ENCODE peak calls at places on chromosomes 1 and 21, in ten cellular contexts. One of them, this sample, is unnamed.

GRCh38 chr21:33036430-33037162 is 10.9 kb downstream of the OLIG2 start:
- DNase-seq in amniotic stem cell: no peak
- DNase-seq in HCEC 1CT: peak
- DNase-seq in HTR-8/SVneo: peak
- DNase-seq in NCI-H1417: no peak
- DNase-seq in RKO: peak
- DNase-seq in DND-41: peak
- DNase-seq in NAMALWA: no peak
- DNase-seq in occipital lobe: no peak
- DNase-seq in GM04504: no peak
- DNase-seq in this sample: peak

GRCh38 chr1:166485620-166486019 is 318.8 kb upstream of the FAM78B start:
- DNase-seq in RKO: peak
- DNase-seq in DND-41: no peak
- DNase-seq in HCEC 1CT: no peak
- DNase-seq in HTR-8/SVneo: no peak
- DNase-seq in GM04504: no peak
- DNase-seq in NAMALWA: no peak
- DNase-seq in occipital lobe: no peak
- DNase-seq in NCI-H1417: no peak
- DNase-seq in amniotic stem cell: no peak
- DNase-seq in this sample: no peak

GRCh38 chr1:1200876-1201810 is 5.2 kb downstream of the TNFRSF18 start:
- DNase-seq in GM04504: peak
- DNase-seq in HTR-8/SVneo: peak
- DNase-seq in RKO: peak
- DNase-seq in occipital lobe: no peak
- DNase-seq in HCEC 1CT: no peak
- DNase-seq in amniotic stem cell: peak
- DNase-seq in DND-41: no peak
- DNase-seq in NCI-H1417: peak
- DNase-seq in NAMALWA: no peak
- DNase-seq in this sample: peak

GRCh38 chr1:174023438-174023837 is 1.3 kb upstream of the RC3H1 start:
- DNase-seq in HTR-8/SVneo: no peak
- DNase-seq in GM04504: no peak
- DNase-seq in NCI-H1417: peak
- DNase-seq in RKO: peak
- DNase-seq in occipital lobe: no peak
- DNase-seq in amniotic stem cell: no peak
- DNase-seq in HCEC 1CT: no peak
- DNase-seq in NAMALWA: peak
- DNase-seq in DND-41: no peak
- DNase-seq in this sample: peak

GRCh38 chr1:24702511-24703293 is 42.5 kb upstream of the CLIC4 start:
- DNase-seq in HTR-8/SVneo: no peak
- DNase-seq in HCEC 1CT: no peak
- DNase-seq in GM04504: no peak
- DNase-seq in NCI-H1417: no peak
- DNase-seq in DND-41: no peak
- DNase-seq in NAMALWA: no peak
- DNase-seq in RKO: no peak
- DNase-seq in occipital lobe: no peak
- DNase-seq in amniotic stem cell: no peak
- DNase-seq in this sample: peak

GRCh38 chr1:9705337-9706098 is 54.0 kb downstream of the PIK3CD start:
- DNase-seq in amniotic stem cell: no peak
- DNase-seq in NCI-H1417: no peak
- DNase-seq in occipital lobe: no peak
- DNase-seq in GM04504: no peak
- DNase-seq in NAMALWA: no peak
- DNase-seq in DND-41: no peak
- DNase-seq in HTR-8/SVneo: no peak
- DNase-seq in HCEC 1CT: peak
- DNase-seq in RKO: no peak
- DNase-seq in this sample: peak

GRCh38 chr1:193104496-193104905 is 713 bp downstream of the GLRX2 start:
- DNase-seq in NAMALWA: peak
- DNase-seq in RKO: peak
- DNase-seq in HCEC 1CT: peak
- DNase-seq in NCI-H1417: peak
- DNase-seq in occipital lobe: peak
- DNase-seq in amniotic stem cell: peak
- DNase-seq in GM04504: no peak
- DNase-seq in DND-41: no peak
- DNase-seq in HTR-8/SVneo: peak
- DNase-seq in this sample: peak

GRCh38 chr1:206706298-206706791 is 21.6 kb downstream of the MAPKAPK2 start:
- DNase-seq in GM04504: peak
- DNase-seq in occipital lobe: peak
- DNase-seq in HTR-8/SVneo: no peak
- DNase-seq in HCEC 1CT: peak
- DNase-seq in RKO: no peak
- DNase-seq in amniotic stem cell: no peak
- DNase-seq in NCI-H1417: peak
- DNase-seq in DND-41: no peak
- DNase-seq in NAMALWA: no peak
- DNase-seq in this sample: peak

GRCh38 chr1:38071530-38072266 is 25.1 kb upstream of the POU3F1 start:
- DNase-seq in occipital lobe: no peak
- DNase-seq in RKO: peak
- DNase-seq in amniotic stem cell: no peak
- DNase-seq in NAMALWA: peak
- DNase-seq in HCEC 1CT: peak
- DNase-seq in DND-41: no peak
- DNase-seq in GM04504: no peak
- DNase-seq in NCI-H1417: peak
- DNase-seq in HTR-8/SVneo: peak
- DNase-seq in this sample: peak

This sample was measured in iris pigment epithelial cell.